ENCODE peak calls at places on chromosomes 1 and 21, in nine cellular contexts. One of them, this sample, is unnamed.

GRCh38 chr1:159892944-159893343 is 7.0 kb downstream of the CFAP45 start:
- DNase-seq in endothelial cell of umbilical vein: no peak
- DNase-seq in GM12892: no peak
- DNase-seq in stomach: no peak
- DNase-seq in HL-60: no peak
- DNase-seq in upper lobe of left lung: no peak
- DNase-seq in vagina: no peak
- DNase-seq in HCT116: no peak
- DNase-seq in Panc1: no peak
- DNase-seq in this sample: no peak

GRCh38 chr1:227793948-227794812 is 21.3 kb upstream of the PRSS38 start:
- DNase-seq in endothelial cell of umbilical vein: no peak
- DNase-seq in GM12892: no peak
- DNase-seq in stomach: no peak
- DNase-seq in HL-60: no peak
- DNase-seq in upper lobe of left lung: no peak
- DNase-seq in vagina: peak; percentile 88
- DNase-seq in HCT116: no peak
- DNase-seq in Panc1: no peak
- DNase-seq in this sample: no peak

GRCh38 chr1:9363061-9363471 is 70.4 kb downstream of the SPSB1 start:
- DNase-seq in endothelial cell of umbilical vein: no peak
- DNase-seq in GM12892: no peak
- DNase-seq in stomach: no peak
- DNase-seq in HL-60: no peak
- DNase-seq in upper lobe of left lung: no peak
- DNase-seq in vagina: no peak
- DNase-seq in HCT116: no peak
- DNase-seq in Panc1: no peak
- DNase-seq in this sample: no peak

GRCh38 chr21:34967509-34968289 is 81.4 kb downstream of the RUNX1 start:
- DNase-seq in endothelial cell of umbilical vein: no peak
- DNase-seq in GM12892: no peak
- DNase-seq in stomach: no peak
- DNase-seq in HL-60: no peak
- DNase-seq in upper lobe of left lung: no peak
- DNase-seq in vagina: no peak
- DNase-seq in HCT116: no peak
- DNase-seq in Panc1: no peak
- DNase-seq in this sample: no peak

GRCh38 chr1:77925966-77926365 is 37.5 kb downstream of the NEXN start:
- DNase-seq in endothelial cell of umbilical vein: no peak
- DNase-seq in GM12892: no peak
- DNase-seq in stomach: no peak
- DNase-seq in HL-60: no peak
- DNase-seq in upper lobe of left lung: no peak
- DNase-seq in vagina: no peak
- DNase-seq in HCT116: no peak
- DNase-seq in Panc1: no peak
- DNase-seq in this sample: no peak

GRCh38 chr1:111654839-111655238 is 35.2 kb downstream of the RAP1A start:
- DNase-seq in endothelial cell of umbilical vein: no peak
- DNase-seq in GM12892: no peak
- DNase-seq in stomach: no peak
- DNase-seq in HL-60: no peak
- DNase-seq in upper lobe of left lung: no peak
- DNase-seq in vagina: no peak
- DNase-seq in HCT116: no peak
- DNase-seq in Panc1: no peak
- DNase-seq in this sample: no peak

GRCh38 chr1:103275725-103276124 is 167.4 kb upstream of the COL11A1 start:
- DNase-seq in endothelial cell of umbilical vein: no peak
- DNase-seq in GM12892: no peak
- DNase-seq in stomach: no peak
- DNase-seq in HL-60: no peak
- DNase-seq in upper lobe of left lung: no peak
- DNase-seq in vagina: no peak
- DNase-seq in HCT116: no peak
- DNase-seq in Panc1: no peak
- DNase-seq in this sample: no peak

GRCh38 chr1:106254748-106255147 is 801.7 kb upstream of the PRMT6 start:
- DNase-seq in endothelial cell of umbilical vein: no peak
- DNase-seq in GM12892: no peak
- DNase-seq in stomach: no peak
- DNase-seq in HL-60: no peak
- DNase-seq in upper lobe of left lung: no peak
- DNase-seq in vagina: no peak
- DNase-seq in HCT116: no peak
- DNase-seq in Panc1: no peak
- DNase-seq in this sample: no peak

GRCh38 chr21:38422067-38422466 is 76.2 kb downstream of the ERG start:
- DNase-seq in endothelial cell of umbilical vein: no peak
- DNase-seq in GM12892: no peak
- DNase-seq in stomach: no peak
- DNase-seq in HL-60: no peak
- DNase-seq in upper lobe of left lung: no peak
- DNase-seq in vagina: no peak
- DNase-seq in HCT116: no peak
- DNase-seq in Panc1: no peak
- DNase-seq in this sample: no peak

GRCh38 chr1:219189942-219190341 is 16.3 kb downstream of the LYPLAL1 start:
- DNase-seq in endothelial cell of umbilical vein: no peak
- DNase-seq in GM12892: no peak
- DNase-seq in stomach: no peak
- DNase-seq in HL-60: no peak
- DNase-seq in upper lobe of left lung: no peak
- DNase-seq in vagina: no peak
- DNase-seq in HCT116: no peak
- DNase-seq in Panc1: no peak
- DNase-seq in this sample: no peak

DNA sequence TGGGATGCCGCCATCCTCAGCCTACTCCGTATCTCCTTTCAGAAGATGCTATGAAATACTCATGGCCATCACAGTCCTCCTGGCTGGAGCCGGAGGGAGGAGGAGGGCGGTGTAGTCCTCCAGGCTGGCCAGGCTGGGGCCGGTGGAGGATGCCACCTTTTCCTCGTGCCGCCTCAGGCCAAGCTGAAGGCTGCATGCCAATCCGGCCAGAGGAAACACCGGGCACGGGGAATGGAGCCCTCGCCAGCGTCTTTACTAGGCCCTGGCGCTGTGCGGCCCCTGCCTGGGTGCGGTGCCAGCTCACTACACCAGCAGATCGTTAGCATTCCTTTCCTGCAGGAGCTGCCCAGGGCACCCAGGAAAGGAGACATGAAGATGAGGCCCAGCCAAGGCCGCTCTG is 70.1 kb downstream of the CASZ1 start:
- DNase-seq in endothelial cell of umbilical vein: no peak
- DNase-seq in GM12892: no peak
- DNase-seq in stomach: peak; percentile 94
- DNase-seq in HL-60: no peak
- DNase-seq in upper lobe of left lung: peak; percentile 71
- DNase-seq in vagina: no peak
- DNase-seq in HCT116: no peak
- DNase-seq in Panc1: no peak
- DNase-seq in this sample: no peak
- TF ChIP-seq POLR2AphosphoS5 in endothelial cell of umbilical vein: no peak
- TF ChIP-seq POLR2AphosphoS5 in GM12892: no peak
- TF ChIP-seq POLR2AphosphoS5 in stomach: peak; percentile 15
- TF ChIP-seq POLR2AphosphoS5 in HL-60: no peak
- TF ChIP-seq POLR2AphosphoS5 in upper lobe of left lung: no peak
- TF ChIP-seq POLR2AphosphoS5 in vagina: no peak
- TF ChIP-seq POLR2AphosphoS5 in HCT116: no peak
- TF ChIP-seq POLR2AphosphoS5 in Panc1: no peak
- TF ChIP-seq POLR2AphosphoS5 in this sample: no peak

GRCh38 chr21:43001316-43001715 is 27.0 kb downstream of the PKNOX1 start:
- DNase-seq in endothelial cell of umbilical vein: no peak
- DNase-seq in GM12892: no peak
- DNase-seq in stomach: no peak
- DNase-seq in HL-60: no peak
- DNase-seq in upper lobe of left lung: no peak
- DNase-seq in vagina: no peak
- DNase-seq in HCT116: no peak
- DNase-seq in Panc1: no peak
- DNase-seq in this sample: no peak
- TF ChIP-seq POLR2AphosphoS5 in endothelial cell of umbilical vein: no peak
- TF ChIP-seq POLR2AphosphoS5 in GM12892: no peak
- TF ChIP-seq POLR2AphosphoS5 in stomach: no peak
- TF ChIP-seq POLR2AphosphoS5 in HL-60: no peak
- TF ChIP-seq POLR2AphosphoS5 in upper lobe of left lung: no peak
- TF ChIP-seq POLR2AphosphoS5 in vagina: peak; percentile 50
- TF ChIP-seq POLR2AphosphoS5 in HCT116: no peak
- TF ChIP-seq POLR2AphosphoS5 in Panc1: no peak
- TF ChIP-seq POLR2AphosphoS5 in this sample: peak; percentile 19

GRCh38 chr1:156246762-156247459 is 945 bp downstream of the PAQR6 start:
- DNase-seq in endothelial cell of umbilical vein: no peak
- DNase-seq in GM12892: no peak
- DNase-seq in stomach: peak; percentile 36
- DNase-seq in HL-60: no peak
- DNase-seq in upper lobe of left lung: no peak
- DNase-seq in vagina: no peak
- DNase-seq in HCT116: no peak
- DNase-seq in Panc1: no peak
- DNase-seq in this sample: peak; percentile 68
- TF ChIP-seq POLR2AphosphoS5 in endothelial cell of umbilical vein: no peak
- TF ChIP-seq POLR2AphosphoS5 in GM12892: peak; percentile 52
- TF ChIP-seq POLR2AphosphoS5 in stomach: no peak
- TF ChIP-seq POLR2AphosphoS5 in HL-60: no peak
- TF ChIP-seq POLR2AphosphoS5 in upper lobe of left lung: no peak
- TF ChIP-seq POLR2AphosphoS5 in vagina: no peak
- TF ChIP-seq POLR2AphosphoS5 in HCT116: peak; percentile 33
- TF ChIP-seq POLR2AphosphoS5 in Panc1: peak; percentile 17
- TF ChIP-seq POLR2AphosphoS5 in this sample: peak; percentile 10

DNA sequence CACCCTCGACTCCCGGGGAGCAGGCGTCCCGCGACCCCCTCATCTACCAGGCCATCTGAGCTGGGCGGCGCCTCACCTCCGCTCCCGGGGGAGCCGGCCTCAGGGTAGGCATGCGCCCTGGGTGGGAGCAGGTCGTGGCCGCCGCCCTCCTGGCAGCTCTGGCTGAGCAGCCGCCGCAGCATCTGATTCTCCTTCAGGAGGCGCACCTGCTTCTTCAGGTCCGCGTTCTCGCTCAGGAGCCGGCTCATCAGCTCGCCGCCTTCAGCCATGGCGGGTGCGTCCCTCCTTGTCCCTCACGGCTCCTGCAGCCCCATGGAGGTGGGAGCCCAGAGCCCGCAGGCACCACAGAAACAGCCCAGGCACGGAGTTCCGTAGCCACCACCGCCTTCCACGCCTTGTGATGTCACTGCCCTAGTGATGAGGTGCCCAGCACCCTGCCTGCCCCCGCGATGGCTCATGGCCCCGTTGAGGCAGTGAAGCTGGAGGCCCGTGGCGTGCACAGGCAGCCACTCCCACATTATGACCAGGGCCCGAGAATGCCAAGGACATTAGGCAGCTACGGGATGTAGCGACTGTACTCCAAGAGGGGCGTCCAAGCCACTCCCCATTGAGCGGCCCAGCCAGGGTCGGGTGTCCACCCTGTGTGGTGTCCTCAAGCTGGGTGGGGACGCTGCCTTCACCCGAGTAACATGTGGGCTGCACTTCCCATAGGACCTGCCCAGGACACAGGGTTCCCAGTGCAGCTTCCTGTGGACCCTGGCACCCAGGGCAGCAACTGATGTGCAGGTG is 1.5 kb downstream of the SPATC1L start:
- DNase-seq in endothelial cell of umbilical vein: no peak
- DNase-seq in GM12892: no peak
- DNase-seq in stomach: no peak
- DNase-seq in HL-60: no peak
- DNase-seq in upper lobe of left lung: no peak
- DNase-seq in vagina: peak; percentile 90
- DNase-seq in HCT116: no peak
- DNase-seq in Panc1: no peak
- DNase-seq in this sample: peak; percentile 83
- TF ChIP-seq POLR2AphosphoS5 in endothelial cell of umbilical vein: no peak
- TF ChIP-seq POLR2AphosphoS5 in GM12892: no peak
- TF ChIP-seq POLR2AphosphoS5 in stomach: no peak
- TF ChIP-seq POLR2AphosphoS5 in HL-60: no peak
- TF ChIP-seq POLR2AphosphoS5 in upper lobe of left lung: no peak
- TF ChIP-seq POLR2AphosphoS5 in vagina: no peak
- TF ChIP-seq POLR2AphosphoS5 in HCT116: no peak
- TF ChIP-seq POLR2AphosphoS5 in Panc1: no peak
- TF ChIP-seq POLR2AphosphoS5 in this sample: no peak

GRCh38 chr1:65471901-65472332 is 51.4 kb downstream of the LEPR start:
- DNase-seq in endothelial cell of umbilical vein: no peak
- DNase-seq in GM12892: no peak
- DNase-seq in stomach: no peak
- DNase-seq in HL-60: no peak
- DNase-seq in upper lobe of left lung: no peak
- DNase-seq in vagina: no peak
- DNase-seq in HCT116: no peak
- DNase-seq in Panc1: no peak
- DNase-seq in this sample: no peak
- TF ChIP-seq POLR2AphosphoS5 in endothelial cell of umbilical vein: no peak
- TF ChIP-seq POLR2AphosphoS5 in GM12892: no peak
- TF ChIP-seq POLR2AphosphoS5 in stomach: no peak
- TF ChIP-seq POLR2AphosphoS5 in HL-60: no peak
- TF ChIP-seq POLR2AphosphoS5 in upper lobe of left lung: no peak
- TF ChIP-seq POLR2AphosphoS5 in vagina: no peak
- TF ChIP-seq POLR2AphosphoS5 in HCT116: no peak
- TF ChIP-seq POLR2AphosphoS5 in Panc1: no peak
- TF ChIP-seq POLR2AphosphoS5 in this sample: no peak

DNA sequence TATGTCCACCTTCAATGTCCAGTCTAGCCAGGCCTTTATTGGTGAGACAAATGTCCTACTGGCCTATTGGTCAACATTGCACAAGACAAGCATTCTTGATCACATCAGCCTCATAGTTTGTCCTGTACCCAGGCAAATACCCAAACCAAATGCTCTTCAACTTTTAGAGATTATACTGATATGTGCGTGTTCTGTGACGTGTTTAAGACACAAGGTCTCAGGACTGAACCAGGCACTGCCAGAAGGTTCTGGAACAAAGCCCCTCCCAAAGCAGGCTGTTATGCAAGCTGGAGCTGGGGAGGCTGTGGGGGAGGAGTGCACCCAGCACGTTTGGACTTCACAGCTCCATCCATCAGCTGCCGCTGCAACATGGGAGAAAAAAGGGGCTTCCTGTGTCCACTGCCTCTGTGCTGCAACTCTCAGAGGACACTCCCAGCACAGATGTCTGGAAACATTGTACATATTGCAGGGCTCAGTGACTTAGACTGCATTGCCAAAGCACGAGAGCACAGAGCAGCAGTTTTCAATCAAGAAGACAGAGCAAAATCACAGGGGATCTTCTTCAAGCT is 45.9 kb downstream of the NID1 start:
- DNase-seq in endothelial cell of umbilical vein: no peak
- DNase-seq in GM12892: no peak
- DNase-seq in stomach: peak; percentile 50
- DNase-seq in HL-60: no peak
- DNase-seq in upper lobe of left lung: peak; percentile 47
- DNase-seq in vagina: peak; percentile 100
- DNase-seq in HCT116: no peak
- DNase-seq in Panc1: no peak
- DNase-seq in this sample: no peak
- TF ChIP-seq POLR2AphosphoS5 in endothelial cell of umbilical vein: no peak
- TF ChIP-seq POLR2AphosphoS5 in GM12892: no peak
- TF ChIP-seq POLR2AphosphoS5 in stomach: peak; percentile 63
- TF ChIP-seq POLR2AphosphoS5 in HL-60: no peak
- TF ChIP-seq POLR2AphosphoS5 in upper lobe of left lung: peak; percentile 73
- TF ChIP-seq POLR2AphosphoS5 in vagina: peak; percentile 83
- TF ChIP-seq POLR2AphosphoS5 in HCT116: no peak
- TF ChIP-seq POLR2AphosphoS5 in Panc1: no peak
- TF ChIP-seq POLR2AphosphoS5 in this sample: peak; percentile 83

GRCh38 chr1:23403735-23404486 is 20.6 kb downstream of the TCEA3 start:
- DNase-seq in endothelial cell of umbilical vein: peak; percentile 80
- DNase-seq in GM12892: peak; percentile 68
- DNase-seq in stomach: peak; percentile 94
- DNase-seq in HL-60: peak; percentile 76
- DNase-seq in upper lobe of left lung: peak; percentile 88
- DNase-seq in vagina: no peak
- DNase-seq in HCT116: peak; percentile 85
- DNase-seq in Panc1: peak; percentile 77
- DNase-seq in this sample: peak; percentile 93
- TF ChIP-seq POLR2AphosphoS5 in endothelial cell of umbilical vein: peak; percentile 58
- TF ChIP-seq POLR2AphosphoS5 in GM12892: no peak
- TF ChIP-seq POLR2AphosphoS5 in stomach: peak; percentile 80
- TF ChIP-seq POLR2AphosphoS5 in HL-60: no peak
- TF ChIP-seq POLR2AphosphoS5 in upper lobe of left lung: no peak
- TF ChIP-seq POLR2AphosphoS5 in vagina: peak; percentile 70
- TF ChIP-seq POLR2AphosphoS5 in HCT116: peak; percentile 48
- TF ChIP-seq POLR2AphosphoS5 in Panc1: peak; percentile 55
- TF ChIP-seq POLR2AphosphoS5 in this sample: peak; percentile 68